ENCODE peak calls at places on chromosomes 11 and 22, in nine cellular contexts. F, H, I, B, N, M, S, J and R are unnamed samples. For H3K4me1, the result is how much of the 10 kb centered on the place peaks cover.

GRCh38 chr22:48234011-48234410 is 1471.6 kb downstream of the TBC1D22A start:
- DNase-seq in F (no peak), M (peak), N (no peak), H (no peak), B (no peak), S (no peak), I (peak), J (no peak), R (no peak)

GRCh38 chr11:68651208-68651984 is 32.9 kb upstream of the GAL start:
- DNase-seq in M (no peak), H (no peak), N (no peak), F (no peak), S (no peak), J (no peak), B (no peak), I (peak), R (no peak)

GRCh38 chr22:35681454-35682050 is 33.3 kb downstream of the APOL6 start:
- DNase-seq in B (no peak), H (no peak), S (no peak), M (no peak), I (no peak), N (no peak), J (no peak), F (no peak), R (peak)

GRCh38 chr22:40797427-40797826 is 21.7 kb downstream of the SLC25A17 start:
- DNase-seq in M (no peak), F (no peak), I (no peak), S (no peak), B (no peak), J (no peak), N (no peak), H (no peak), R (no peak)

GRCh38 chr22:48895341-48895740 is 932.3 kb downstream of the BRD1 start:
- DNase-seq in J (no peak), H (no peak), I (no peak), M (no peak), N (no peak), S (no peak), B (no peak), F (no peak), R (no peak)

GRCh38 chr11:36361901-36362391 is 65.9 kb downstream of the PRR5L start:
- DNase-seq in H (no peak), S (no peak), M (no peak), I (peak), J (no peak), N (no peak), F (peak), B (no peak), R (no peak)

GRCh38 chr11:11230802-11231562 is 122.1 kb downstream of the CSNK2A3 start:
- DNase-seq in I (peak), B (no peak), H (no peak), N (peak), J (no peak), M (no peak), F (no peak), S (no peak), R (no peak)

GRCh38 chr11:59545179-59546020 is 34.1 kb downstream of the OR4D9 start:
- DNase-seq in H (no peak), I (no peak), J (no peak), B (no peak), S (no peak), N (peak), F (peak), M (no peak), R (no peak)

GRCh38 chr22:48984639-48985038 is 843.0 kb downstream of the BRD1 start:
- DNase-seq in F (no peak), M (no peak), N (no peak), J (no peak), I (peak), B (no peak), H (no peak), S (no peak), R (no peak)

GRCh38 chr11:132158091-132158490 is 787.7 kb downstream of the NTM start:
- DNase-seq in N (no peak), F (no peak), H (no peak), B (no peak), S (no peak), J (no peak), I (peak), M (peak), R (no peak)

DNA sequence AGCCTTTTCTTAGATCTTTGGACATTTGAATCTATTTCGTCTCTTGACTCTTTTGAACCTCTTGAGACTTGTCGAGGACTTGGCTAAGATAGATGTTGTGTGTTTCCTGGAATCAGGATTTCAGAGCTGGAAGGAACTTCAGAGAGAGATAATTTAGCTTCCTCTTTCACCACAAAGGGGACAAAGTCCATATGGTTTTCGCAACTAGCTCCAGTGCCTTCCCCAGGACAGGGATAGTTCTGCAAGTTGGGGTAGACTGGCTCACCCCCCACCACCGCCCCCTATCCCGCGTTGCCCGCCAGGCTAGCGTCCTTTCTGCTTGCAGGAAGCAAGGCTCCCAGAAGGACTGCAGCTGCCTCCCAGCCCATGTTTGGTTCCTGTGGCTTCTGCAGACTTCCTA is 75.7 kb upstream of the MYO18B start:
- DNase-seq in B (peak), F (peak), I (no peak), H (peak), J (peak), N (no peak), M (no peak), S (peak), R (peak)
- TF ChIP-seq CTCF in B (no peak), F (no peak), I (no peak), H (no peak), J (no peak), N (no peak), M (no peak), S (no peak), R (no peak)

GRCh38 chr11:8732276-8732675 is 49.7 kb downstream of the RPL27A start:
- DNase-seq in H (no peak), J (no peak), M (no peak), B (no peak), I (no peak), N (no peak), S (no peak), F (no peak), R (no peak)
- H3K4me1 ChIP-seq in H (under half), J (under half), M (under half), B (half or more), I (under half), N (under half), S (half or more), F (under half), R (under half)

GRCh38 chr22:18065256-18065655 is 12.5 kb upstream of the PEX26 start:
- DNase-seq in I (peak), B (no peak), S (no peak), F (no peak), J (no peak), M (no peak), N (no peak), H (no peak), R (no peak)
- TF ChIP-seq CTCF in I (peak), B (no peak), S (no peak), F (no peak), J (no peak), M (no peak), N (no peak), H (no peak), R (no peak)

GRCh38 chr11:114066046-114066648 is 6.6 kb downstream of the ZBTB16 start:
- DNase-seq in J (no peak), S (no peak), M (no peak), I (no peak), N (no peak), F (no peak), H (no peak), B (no peak), R (no peak)
- H3K4me1 ChIP-seq in J (half or more), S (half or more), M (half or more), I (under half), N (under half), F (under half), H (under half), B (half or more), R (under half)

DNA sequence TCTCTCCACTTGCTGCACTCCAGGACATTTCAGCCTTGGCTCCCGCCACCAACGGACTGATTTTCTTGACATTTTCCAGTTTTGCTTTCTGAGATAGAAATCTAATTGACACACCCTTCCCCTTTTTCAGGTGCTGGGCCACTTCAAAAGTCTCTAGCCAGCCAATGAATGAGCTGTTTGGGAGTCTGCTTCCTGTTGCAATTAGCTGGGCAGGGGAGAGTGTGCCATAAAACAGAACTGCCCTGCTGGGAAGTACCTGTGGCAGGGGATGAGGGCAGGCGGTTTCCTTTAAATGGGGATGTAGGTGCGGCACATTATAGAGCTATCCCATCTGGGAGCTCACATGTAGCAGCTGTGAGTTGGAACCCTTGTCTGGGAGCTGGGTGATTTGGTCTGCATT is 21.1 kb upstream of the PLET1 start:
- DNase-seq in H (no peak), M (no peak), F (no peak), J (no peak), I (no peak), B (no peak), S (no peak), N (no peak), R (no peak)
- TF ChIP-seq CTCF in H (no peak), M (no peak), F (no peak), J (no peak), I (no peak), B (no peak), S (no peak), N (no peak), R (no peak)

DNA sequence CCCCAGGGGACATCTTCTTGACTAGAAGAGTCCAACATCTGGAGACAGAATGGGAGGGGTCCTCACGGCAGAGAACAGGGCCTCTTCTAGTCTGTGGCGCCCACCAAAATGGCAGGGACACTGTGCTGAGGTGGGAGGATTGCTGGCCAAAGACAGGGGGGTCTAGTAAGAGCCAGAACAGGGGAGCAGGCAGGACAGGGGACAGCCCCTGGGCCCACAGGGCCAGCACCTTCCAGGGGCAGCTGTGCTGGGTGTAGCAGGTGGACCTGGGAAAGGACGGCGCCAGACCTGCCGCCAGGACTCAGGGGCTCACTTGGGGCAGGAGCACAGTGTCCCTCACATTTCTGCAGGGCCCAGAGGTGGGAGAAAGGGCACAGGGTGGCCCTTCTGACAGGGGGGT is 858 bp upstream of the APOBEC3A start:
- DNase-seq in B (no peak), J (no peak), I (no peak), F (no peak), M (no peak), H (no peak), N (no peak), S (no peak), R (no peak)
- H3K4me1 ChIP-seq in B (under half), J (under half), I (under half), F (under half), M (under half), H (under half), N (under half), S (under half), R (under half)

DNA sequence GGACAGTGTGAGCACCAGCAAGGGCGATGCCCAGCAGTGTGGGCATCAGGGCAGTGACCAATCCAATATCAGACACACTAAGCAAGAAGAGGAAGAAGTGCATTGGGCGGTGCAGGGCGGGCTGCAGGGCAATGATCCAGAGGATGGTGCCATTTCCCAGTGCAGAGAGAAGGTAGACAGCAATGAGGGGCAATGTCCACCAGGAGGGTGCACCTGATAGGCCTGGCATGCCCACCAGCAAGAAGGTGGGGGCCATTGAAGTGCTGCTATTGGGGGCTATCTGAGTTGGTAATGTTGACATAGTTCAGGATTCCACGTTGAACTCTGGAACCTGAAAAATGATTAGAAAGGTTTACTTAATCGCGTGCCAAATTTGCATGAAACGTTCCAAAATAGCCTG is at the start of gene OR51S1:
- DNase-seq in F (no peak), N (no peak), S (no peak), J (no peak), M (no peak), H (no peak), I (no peak), B (no peak), R (no peak)
- TF ChIP-seq CTCF in F (no peak), N (no peak), S (no peak), J (no peak), M (no peak), H (no peak), I (peak), B (no peak), R (no peak)

GRCh38 chr11:72721276-72721675 is 30.9 kb downstream of the ARAP1 start:
- DNase-seq in B (no peak), F (no peak), M (no peak), N (no peak), J (no peak), I (no peak), H (no peak), S (no peak), R (no peak)
- H3K4me1 ChIP-seq in B (half or more), F (under half), M (half or more), N (under half), J (under half), I (under half), H (under half), S (half or more), R (under half)

GRCh38 chr22:20862540-20862939 is 3.7 kb downstream of the SNAP29 start:
- DNase-seq in H (no peak), M (no peak), I (no peak), J (no peak), S (no peak), F (no peak), N (no peak), B (no peak), R (no peak)
- TF ChIP-seq CTCF in H (no peak), M (no peak), I (no peak), J (no peak), S (no peak), F (no peak), N (no peak), B (no peak), R (no peak)

GRCh38 chr11:6647836-6648235 is 7.8 kb downstream of the DCHS1 start:
- DNase-seq in B (no peak), I (peak), J (no peak), M (no peak), H (no peak), S (no peak), F (no peak), N (no peak), R (no peak)
- H3K4me1 ChIP-seq in B (half or more), I (under half), J (under half), M (under half), H (under half), S (under half), F (under half), N (under half), R (under half)